ENCODE peak calls at places on chromosomes 12 and 14, in eight cellular contexts. L is GM06990, B is astrocyte of the spinal cord, K is mesothelial cell of epicardium, F is A549, X is fibroblast of pulmonary artery, O is lung, Z is BE2C. D is an unnamed sample.

GRCh38 chr14:35883677-35884293 is 57.6 kb downstream of the BRMS1L start:
- DNase-seq in L (no peak), B (peak), K (no peak), F (peak), X (peak), O (no peak), Z (peak), D (peak)

GRCh38 chr14:94460631-94461416 is 8.2 kb upstream of the SERPINA11 start:
- DNase-seq in L (no peak), B (no peak), K (peak), F (no peak), X (no peak), O (no peak), Z (no peak), D (no peak)

GRCh38 chr14:85308531-85309300 is 221.2 kb upstream of the FLRT2 start:
- DNase-seq in L (no peak), B (peak), K (no peak), F (no peak), X (peak), O (no peak), Z (no peak), D (peak)

GRCh38 chr12:94718114-94718513 is 67.8 kb upstream of the TMCC3 start:
- DNase-seq in L (no peak), B (peak), K (no peak), F (no peak), X (peak), O (no peak), Z (no peak), D (no peak)

GRCh38 chr12:75658826-75659823 is 147.7 kb upstream of the KRR1 start:
- DNase-seq in L (no peak), B (peak), K (no peak), F (peak), X (peak), O (no peak), Z (no peak), D (no peak)

GRCh38 chr14:77372304-77372841 is 4.5 kb downstream of the TMED8 start:
- DNase-seq in L (peak), B (peak), K (no peak), F (no peak), X (peak), O (no peak), Z (no peak), D (no peak)

GRCh38 chr14:55372423-55372822 is 39.2 kb downstream of the ATG14 start:
- DNase-seq in L (no peak), B (no peak), K (no peak), F (no peak), X (no peak), O (no peak), Z (no peak), D (no peak)

GRCh38 chr14:60648169-60648933 is 926 bp downstream of the SIX1 start:
- DNase-seq in L (peak), B (peak), K (peak), F (peak), X (no peak), O (no peak), Z (no peak), D (peak)

GRCh38 chr12:103786201-103786600 is 54.8 kb downstream of the NT5DC3 start:
- DNase-seq in L (no peak), B (no peak), K (no peak), F (no peak), X (no peak), O (no peak), Z (no peak), D (no peak)

GRCh38 chr12:132130690-132131089 is 13.4 kb downstream of the DDX51 start:
- DNase-seq in L (no peak), B (no peak), K (no peak), F (no peak), X (no peak), O (no peak), Z (no peak), D (no peak)

GRCh38 chr14:55267816-55268215 is 3.4 kb upstream of the FBXO34 start:
- DNase-seq in L (no peak), B (no peak), K (no peak), F (no peak), X (peak), O (peak), Z (no peak), D (no peak)

GRCh38 chr12:93780115-93780641 is 103.0 kb downstream of the CRADD start:
- DNase-seq in L (no peak), B (peak), K (no peak), F (no peak), X (peak), O (no peak), Z (no peak), D (no peak)

GRCh38 chr14:75222208-75222701 is 45.8 kb upstream of the TMED10 start:
- DNase-seq in L (peak), B (peak), K (no peak), F (no peak), X (peak), O (no peak), Z (no peak), D (no peak)

GRCh38 chr12:89427508-89428156 is 75.3 kb upstream of the DUSP6 start:
- DNase-seq in L (peak), B (no peak), K (no peak), F (no peak), X (no peak), O (no peak), Z (no peak), D (no peak)

GRCh38 chr12:110020956-110021355 is 21.7 kb downstream of the ANKRD13A start:
- DNase-seq in L (no peak), B (no peak), K (no peak), F (no peak), X (no peak), O (no peak), Z (no peak), D (no peak)

GRCh38 chr14:29814153-29815057 is 113.2 kb downstream of the PRKD1 start:
- DNase-seq in L (no peak), B (peak), K (no peak), F (no peak), X (peak), O (peak), Z (no peak), D (no peak)

GRCh38 chr14:59018978-59019377 is 169.5 kb upstream of the DAAM1 start:
- DNase-seq in L (no peak), B (no peak), K (no peak), F (peak), X (peak), O (no peak), Z (no peak), D (no peak)

GRCh38 chr14:79254069-79254775 is 957.1 kb downstream of the DIO2 start:
- DNase-seq in L (no peak), B (peak), K (no peak), F (no peak), X (peak), O (no peak), Z (no peak), D (no peak)

GRCh38 chr14:67987596-67987995 is 168.0 kb downstream of the RAD51B start:
- DNase-seq in L (no peak), B (peak), K (no peak), F (no peak), X (peak), O (no peak), Z (no peak), D (no peak)

GRCh38 chr12:104721944-104722343 is 236.1 kb downstream of the SLC41A2 start:
- DNase-seq in L (no peak), B (no peak), K (no peak), F (no peak), X (no peak), O (no peak), Z (no peak), D (no peak)

GRCh38 chr12:16939871-16940306 is 333.9 kb upstream of the LMO3 start:
- DNase-seq in L (peak), B (peak), K (no peak), F (peak), X (peak), O (peak), Z (peak), D (peak)

GRCh38 chr12:110667671-110668070 is 21.2 kb downstream of the HVCN1 start:
- DNase-seq in L (no peak), B (no peak), K (no peak), F (no peak), X (no peak), O (no peak), Z (no peak), D (no peak)

GRCh38 chr14:55339770-55340169 is 68.5 kb downstream of the FBXO34 start:
- DNase-seq in L (no peak), B (no peak), K (no peak), F (no peak), X (peak), O (no peak), Z (no peak), D (no peak)

GRCh38 chr12:57008113-57008687 is 1.9 kb upstream of the ZBTB39 start:
- DNase-seq in L (no peak), B (peak), K (no peak), F (peak), X (peak), O (no peak), Z (no peak), D (no peak)

GRCh38 chr12:6062427-6063378 is 61.8 kb downstream of the VWF start:
- DNase-seq in L (no peak), B (peak), K (peak), F (peak), X (peak), O (no peak), Z (peak), D (peak)

GRCh38 chr14:67999693-68000384 is 180.3 kb downstream of the RAD51B start:
- DNase-seq in L (no peak), B (peak), K (no peak), F (peak), X (peak), O (no peak), Z (no peak), D (no peak)

GRCh38 chr12:92879698-92880322 is 49.3 kb downstream of the EEA1 start:
- DNase-seq in L (no peak), B (no peak), K (no peak), F (no peak), X (peak), O (no peak), Z (peak), D (no peak)

GRCh38 chr12:31390991-31391390 is 65.0 kb upstream of the SINHCAF start:
- DNase-seq in L (no peak), B (no peak), K (no peak), F (no peak), X (no peak), O (no peak), Z (no peak), D (no peak)

GRCh38 chr12:100553851-100554404 is 19.6 kb upstream of the GAS2L3 start:
- DNase-seq in L (no peak), B (peak), K (no peak), F (peak), X (no peak), O (no peak), Z (no peak), D (no peak)

GRCh38 chr12:13719986-13720385 is 261.4 kb downstream of the GRIN2B start:
- DNase-seq in L (no peak), B (no peak), K (no peak), F (no peak), X (no peak), O (no peak), Z (no peak), D (no peak)

GRCh38 chr14:102047808-102048540 is 38.9 kb downstream of the HSP90AA1 start:
- DNase-seq in L (no peak), B (no peak), K (no peak), F (no peak), X (no peak), O (no peak), Z (no peak), D (no peak)

GRCh38 chr14:102043251-102044025 is 43.4 kb downstream of the HSP90AA1 start:
- DNase-seq in L (no peak), B (no peak), K (no peak), F (no peak), X (no peak), O (no peak), Z (no peak), D (no peak)

GRCh38 chr14:102049258-102050025 is 37.4 kb downstream of the HSP90AA1 start:
- DNase-seq in L (no peak), B (no peak), K (no peak), F (no peak), X (no peak), O (no peak), Z (no peak), D (no peak)

GRCh38 chr14:102044566-102044965 is 42.3 kb downstream of the HSP90AA1 start:
- DNase-seq in L (no peak), B (no peak), K (no peak), F (no peak), X (no peak), O (no peak), Z (no peak), D (no peak)

DNA sequence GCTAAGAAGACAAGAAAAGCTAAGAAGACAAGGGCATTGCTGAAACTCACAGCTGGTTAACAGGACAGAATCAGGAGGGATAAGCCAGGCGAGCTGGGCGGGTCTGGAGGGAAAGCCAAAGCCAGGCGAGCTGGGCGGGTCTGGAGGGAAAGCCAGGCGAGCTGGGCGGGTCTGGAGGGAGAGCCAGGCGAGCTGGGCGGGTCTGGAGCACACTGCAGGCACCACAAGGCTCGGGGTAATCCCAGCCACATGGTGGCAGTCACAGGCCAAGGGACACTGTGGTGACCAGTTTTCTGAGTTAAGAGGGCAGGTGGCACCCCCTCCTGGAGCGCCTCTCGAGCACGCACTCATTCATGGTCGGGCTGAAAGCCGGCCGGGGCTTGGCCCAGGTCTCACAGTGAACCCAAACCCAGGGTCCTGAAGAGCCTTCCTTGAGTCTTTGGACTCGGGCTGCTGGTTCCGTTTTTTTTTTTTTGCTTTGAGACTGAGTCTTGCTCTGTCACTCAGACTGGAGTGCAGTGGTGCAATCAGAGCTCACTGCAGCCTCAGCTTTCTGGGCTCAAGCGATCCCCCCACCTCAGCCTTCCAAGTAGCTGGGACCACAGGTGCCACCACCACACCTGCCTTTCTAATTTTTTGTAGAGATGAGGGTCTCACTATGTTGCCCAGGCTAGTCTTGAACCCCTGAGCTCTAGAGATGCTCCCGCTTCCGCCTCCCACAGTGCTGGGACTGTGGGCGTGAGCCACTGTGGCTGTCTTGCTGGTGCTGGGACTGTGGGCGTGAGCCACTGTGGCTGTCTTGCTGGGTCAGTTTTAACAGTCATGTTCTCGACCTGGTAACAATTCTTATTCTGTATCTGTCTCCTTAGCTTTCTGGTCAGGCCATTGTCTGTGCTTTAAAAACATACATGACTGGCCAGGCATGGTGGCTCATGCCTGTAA is 40.2 kb downstream of the HSP90AA1 start:
- DNase-seq in L (no peak), B (peak), K (peak), F (peak), X (peak), O (peak), Z (peak), D (peak)
- TF ChIP-seq CTCF in L (peak), B (no peak), K (no peak), F (peak), X (no peak), O (peak), Z (peak), D (no peak)

GRCh38 chr12:21607701-21608100 is 3.1 kb upstream of the GYS2 start:
- DNase-seq in L (no peak), B (peak), K (no peak), F (peak), X (peak), O (no peak), Z (no peak), D (no peak)
- TF ChIP-seq CTCF in L (no peak), B (peak), K (no peak), F (peak), X (peak), O (no peak), Z (peak), D (no peak)

DNA sequence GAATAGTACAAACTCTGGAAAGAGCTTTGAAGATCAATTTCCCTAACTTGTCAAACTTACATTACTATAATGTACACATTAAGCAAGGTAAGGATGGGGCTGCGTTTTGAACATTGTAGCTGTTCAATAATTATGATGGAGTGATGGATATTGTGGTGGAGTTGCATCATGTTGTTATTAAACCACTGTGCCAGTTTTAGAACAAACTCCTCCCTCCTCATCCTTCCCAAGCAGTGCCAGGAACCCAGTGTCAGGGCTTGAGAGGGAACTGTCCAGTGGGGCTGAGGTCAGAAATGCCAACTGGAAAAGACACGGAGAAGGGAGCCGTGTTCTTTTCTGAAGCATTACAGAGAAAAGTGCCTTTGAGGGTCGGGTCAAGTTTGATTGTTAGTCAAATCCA is 31.9 kb upstream of the PAPOLA start:
- DNase-seq in L (no peak), B (no peak), K (no peak), F (peak), X (no peak), O (no peak), Z (no peak), D (no peak)
- TF ChIP-seq CTCF in L (no peak), B (no peak), K (no peak), F (no peak), X (no peak), O (no peak), Z (no peak), D (no peak)

GRCh38 chr12:47779943-47780504 is 7.0 kb downstream of the SLC48A1 start:
- DNase-seq in L (no peak), B (no peak), K (no peak), F (no peak), X (no peak), O (no peak), Z (no peak), D (no peak)

GRCh38 chr12:47781479-47782371 is 8.7 kb downstream of the SLC48A1 start:
- DNase-seq in L (no peak), B (no peak), K (no peak), F (no peak), X (no peak), O (no peak), Z (no peak), D (no peak)

GRCh38 chr12:47783024-47783755 is 10.2 kb downstream of the SLC48A1 start:
- DNase-seq in L (no peak), B (no peak), K (no peak), F (no peak), X (no peak), O (no peak), Z (no peak), D (no peak)

GRCh38 chr12:47783821-47784819 is 11.1 kb downstream of the SLC48A1 start:
- DNase-seq in L (no peak), B (no peak), K (no peak), F (no peak), X (no peak), O (no peak), Z (no peak), D (no peak)

DNA sequence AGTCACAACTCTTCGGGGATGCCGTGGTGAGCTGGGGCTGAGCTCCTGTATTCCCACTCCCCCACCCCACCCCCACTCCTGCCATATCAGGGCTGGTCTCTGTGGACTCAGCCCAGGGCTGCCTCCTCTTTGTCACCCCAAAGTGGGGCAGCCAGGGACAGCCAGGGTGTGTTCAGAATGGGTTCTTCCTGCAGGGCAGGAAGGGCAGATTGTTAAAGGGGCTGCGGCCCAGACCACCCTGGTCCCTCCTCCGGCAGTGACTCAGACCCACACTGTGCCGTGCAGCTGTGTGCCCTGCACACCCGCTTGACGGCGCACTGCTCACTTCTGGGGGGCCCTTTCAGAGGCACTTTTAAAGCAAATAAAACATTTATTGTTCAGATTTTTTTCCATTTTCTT is 9.3 kb downstream of the SLC48A1 start:
- DNase-seq in L (no peak), B (no peak), K (no peak), F (no peak), X (no peak), O (no peak), Z (no peak), D (no peak)
- TF ChIP-seq CTCF in L (no peak), B (no peak), K (no peak), F (no peak), X (no peak), O (no peak), Z (no peak), D (no peak)

GRCh38 chr12:48454675-48455074 is 17.7 kb upstream of the ANP32D start:
- DNase-seq in L (no peak), B (peak), K (no peak), F (peak), X (peak), O (no peak), Z (no peak), D (no peak)
- TF ChIP-seq CTCF in L (peak), B (peak), K (no peak), F (peak), X (peak), O (peak), Z (peak), D (no peak)

GRCh38 chr12:127077262-127078045 is 1189.5 kb upstream of the TMEM132C start:
- DNase-seq in L (no peak), B (no peak), K (no peak), F (no peak), X (no peak), O (no peak), Z (no peak), D (no peak)
- TF ChIP-seq CTCF in L (no peak), B (peak), K (no peak), F (no peak), X (no peak), O (no peak), Z (peak), D (no peak)

GRCh38 chr12:39375206-39375808 is 67.6 kb downstream of the KIF21A start:
- DNase-seq in L (no peak), B (peak), K (no peak), F (no peak), X (no peak), O (no peak), Z (no peak), D (no peak)
- TF ChIP-seq CTCF in L (no peak), B (peak), K (no peak), F (no peak), X (peak), O (no peak), Z (peak), D (peak)

DNA sequence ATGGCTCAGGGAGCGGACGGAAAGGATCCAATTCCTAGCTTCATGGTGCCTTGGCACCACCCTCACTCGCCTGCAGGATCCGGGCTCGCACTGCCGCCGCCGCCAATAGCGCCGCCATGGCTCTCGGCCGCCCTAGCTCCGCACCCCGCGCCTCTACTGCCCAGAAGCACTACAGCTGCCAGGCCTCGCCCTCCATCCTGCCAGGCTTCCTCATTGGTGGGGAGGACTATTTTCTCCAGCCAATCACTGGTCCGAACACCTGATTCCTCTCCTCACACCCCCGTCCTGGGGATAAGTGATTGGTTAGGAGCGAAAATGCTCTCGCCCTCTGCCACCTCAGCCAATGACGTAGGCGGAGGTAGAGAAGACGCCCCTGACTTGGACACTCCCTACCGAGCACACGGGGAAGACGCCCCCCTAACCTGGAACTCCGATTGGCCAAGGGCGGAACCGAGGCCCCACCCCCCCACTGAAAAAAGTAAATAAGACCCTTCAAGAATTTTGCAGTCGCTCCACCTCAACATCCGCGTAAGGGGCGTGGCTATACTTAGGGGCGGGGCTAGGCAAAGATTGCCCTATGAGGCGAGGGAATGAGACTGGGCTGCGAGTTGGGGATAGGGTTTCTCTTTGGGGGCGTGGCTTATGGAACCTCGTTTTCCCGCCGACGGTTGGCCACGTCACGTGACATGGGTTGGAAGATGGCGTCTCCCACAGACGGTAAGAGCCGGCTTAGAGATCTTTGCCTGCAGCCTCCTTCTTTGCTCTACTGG is at the start of the genes ALDH6A1 and LIN52:
- DNase-seq in L (peak), B (peak), K (peak), F (peak), X (peak), O (peak), Z (peak), D (peak)
- TF ChIP-seq CTCF in L (peak), B (no peak), K (no peak), F (no peak), X (no peak), O (no peak), Z (peak), D (no peak)

GRCh38 chr12:58105225-58106119 is 164.1 kb downstream of the ATP23 start:
- DNase-seq in L (no peak), B (peak), K (no peak), F (peak), X (peak), O (no peak), Z (no peak), D (no peak)
- TF ChIP-seq CTCF in L (peak), B (peak), K (no peak), F (no peak), X (peak), O (no peak), Z (peak), D (no peak)

D was measured in glutamatergic neuron.